ENCODE peak calls at places on chromosome X, in ten cellular contexts. E, O, T, I, U, K, B, D, Y and Z are unnamed samples.

GRCh38 chrX:103382893-103383292 is 6.6 kb downstream of the BEX3 start:
- DNase-seq in E (no peak), O (no peak), T (no peak), I (no peak), U (no peak), K (no peak), B (no peak), D (no peak), Y (no peak), Z (no peak)

GRCh38 chrX:43279341-43279808 is 376.7 kb upstream of the MAOA start:
- DNase-seq in E (no peak), O (no peak), T (no peak), I (no peak), U (no peak), K (no peak), B (no peak), D (no peak), Y (no peak), Z (no peak)

GRCh38 chrX:151852294-151852693 is 60.4 kb upstream of the MAGEA4 start:
- DNase-seq in E (no peak), O (no peak), T (no peak), I (no peak), U (no peak), K (no peak), B (no peak), D (no peak), Y (peak; percentile 50), Z (no peak)

GRCh38 chrX:642436-643210 is 12.0 kb downstream of the SHOX start:
- DNase-seq in E (no peak), O (no peak), T (no peak), I (no peak), U (no peak), K (no peak), B (no peak), D (no peak), Y (no peak), Z (no peak)

GRCh38 chrX:136115124-136115908 is 32.0 kb upstream of the FHL1 start:
- DNase-seq in E (no peak), O (no peak), T (no peak), I (no peak), U (no peak), K (no peak), B (no peak), D (no peak), Y (no peak), Z (peak; percentile 19)

GRCh38 chrX:119605398-119605738 is 856 bp downstream of the NKRF start:
- DNase-seq in E (no peak), O (no peak), T (no peak), I (no peak), U (no peak), K (peak; percentile 20), B (no peak), D (no peak), Y (peak; percentile 48), Z (no peak)

GRCh38 chrX:3585719-3586118 is 127.7 kb downstream of the PRKX start:
- DNase-seq in E (no peak), O (no peak), T (no peak), I (no peak), U (no peak), K (no peak), B (no peak), D (no peak), Y (no peak), Z (no peak)

GRCh38 chrX:120251471-120252011 is 929 bp downstream of the ZBTB33 start:
- DNase-seq in E (no peak), O (no peak), T (peak; percentile 22), I (no peak), U (peak; percentile 18), K (peak; percentile 24), B (no peak), D (no peak), Y (peak; percentile 71), Z (peak; percentile 68)

GRCh38 chrX:113741744-113742143 is 842.1 kb upstream of the HTR2C start:
- DNase-seq in E (peak; percentile 30), O (no peak), T (peak; percentile 1), I (no peak), U (peak; percentile 49), K (peak; percentile 1), B (no peak), D (peak; percentile 43), Y (peak; percentile 45), Z (peak; percentile 42)

GRCh38 chrX:51192104-51192503 is 140.5 kb upstream of the NUDT10 start:
- DNase-seq in E (no peak), O (no peak), T (no peak), I (no peak), U (no peak), K (no peak), B (no peak), D (no peak), Y (no peak), Z (no peak)

GRCh38 chrX:68883800-68884199 is 55.0 kb downstream of the EFNB1 start:
- DNase-seq in E (no peak), O (no peak), T (no peak), I (no peak), U (no peak), K (no peak), B (no peak), D (no peak), Y (no peak), Z (no peak)

GRCh38 chrX:47804315-47804714 is 32.4 kb upstream of the ZNF81 start:
- DNase-seq in E (no peak), O (no peak), T (no peak), I (no peak), U (no peak), K (no peak), B (no peak), D (no peak), Y (no peak), Z (no peak)

GRCh38 chrX:10622197-10622596 is 1.8 kb upstream of the MID1 start:
- DNase-seq in E (no peak), O (no peak), T (no peak), I (no peak), U (no peak), K (no peak), B (no peak), D (no peak), Y (no peak), Z (peak; percentile 57)

GRCh38 chrX:72121381-72121780 is 10.3 kb downstream of the RTL5 start:
- DNase-seq in E (peak; percentile 58), O (no peak), T (peak; percentile 79), I (peak; percentile 23), U (peak; percentile 71), K (peak; percentile 50), B (no peak), D (peak; percentile 69), Y (no peak), Z (peak; percentile 85)

GRCh38 chrX:139692908-139693307 is 15.1 kb downstream of the MCF2 start:
- DNase-seq in E (no peak), O (no peak), T (no peak), I (no peak), U (no peak), K (no peak), B (no peak), D (no peak), Y (no peak), Z (no peak)

GRCh38 chrX:19758536-19758935 is 128.9 kb downstream of the SH3KBP1 start:
- DNase-seq in E (no peak), O (no peak), T (peak; percentile 36), I (no peak), U (no peak), K (peak; percentile 67), B (no peak), D (no peak), Y (peak; percentile 83), Z (peak; percentile 37)

GRCh38 chrX:2871817-2872216 is 43.1 kb downstream of the GYG2 start:
- DNase-seq in E (no peak), O (no peak), T (no peak), I (no peak), U (no peak), K (no peak), B (no peak), D (no peak), Y (no peak), Z (no peak)

GRCh38 chrX:71315917-71316316 is 14.4 kb downstream of the ITGB1BP2 start:
- DNase-seq in E (peak; percentile 25), O (no peak), T (no peak), I (peak; percentile 37), U (peak; percentile 47), K (peak; percentile 47), B (no peak), D (peak; percentile 41), Y (no peak), Z (no peak)

GRCh38 chrX:110062919-110063318 is 60.0 kb downstream of the TMEM164 start:
- DNase-seq in E (no peak), O (no peak), T (no peak), I (no peak), U (no peak), K (no peak), B (no peak), D (no peak), Y (no peak), Z (no peak)

GRCh38 chrX:151359931-151360871 is 36.8 kb upstream of the VMA21 start:
- DNase-seq in E (no peak), O (no peak), T (peak; percentile 13), I (no peak), U (no peak), K (peak; percentile 9), B (peak; percentile 11), D (no peak), Y (peak; percentile 65), Z (peak; percentile 35)

GRCh38 chrX:153867671-153868070 is 18.3 kb downstream of the L1CAM start:
- DNase-seq in E (no peak), O (no peak), T (no peak), I (no peak), U (no peak), K (no peak), B (no peak), D (no peak), Y (no peak), Z (no peak)

GRCh38 chrX:1020634-1021166 is 191.7 kb downstream of the CRLF2 start:
- DNase-seq in E (no peak), O (no peak), T (no peak), I (no peak), U (no peak), K (no peak), B (no peak), D (no peak), Y (no peak), Z (no peak)